ENCODE peak calls at places on chromosome 12, in ten cellular contexts. S, I, O, L, H, T, Y, K, Z and Q are unnamed samples.

GRCh38 chr12:48999371-49000131 is at the start of gene DDN:
- DNase-seq in S (peak; percentile 62), I (no peak), O (no peak), L (peak; percentile 86), H (peak; percentile 68), T (peak; percentile 52), Y (peak; percentile 46), K (peak; percentile 71), Z (no peak), Q (peak; percentile 43)

GRCh38 chr12:41409628-41410027 is 221.5 kb downstream of the PDZRN4 start:
- DNase-seq in S (no peak), I (no peak), O (no peak), L (peak; percentile 52), H (no peak), T (no peak), Y (no peak), K (peak; percentile 15), Z (no peak), Q (no peak)

GRCh38 chr12:100987552-100988277 is 193.1 kb downstream of the ANO4 start:
- DNase-seq in S (peak; percentile 66), I (no peak), O (no peak), L (peak; percentile 93), H (no peak), T (peak; percentile 70), Y (no peak), K (peak; percentile 45), Z (no peak), Q (peak; percentile 66)

GRCh38 chr12:93571854-93572711 is at the start of gene SOCS2:
- DNase-seq in S (peak; percentile 20), I (no peak), O (peak; percentile 64), L (peak; percentile 90), H (peak; percentile 25), T (peak; percentile 21), Y (peak; percentile 31), K (peak; percentile 69), Z (peak; percentile 41), Q (no peak)

GRCh38 chr12:2862876-2863275 is 6.0 kb upstream of the TEX52 start:
- DNase-seq in S (no peak), I (no peak), O (no peak), L (no peak), H (no peak), T (no peak), Y (no peak), K (no peak), Z (no peak), Q (no peak)

GRCh38 chr12:115102450-115102849 is 418.5 kb upstream of the TBX3 start:
- DNase-seq in S (no peak), I (no peak), O (no peak), L (no peak), H (no peak), T (no peak), Y (no peak), K (no peak), Z (no peak), Q (no peak)

GRCh38 chr12:121949643-121950397 is 31.4 kb downstream of the CFAP251 start:
- DNase-seq in S (peak; percentile 57), I (no peak), O (no peak), L (peak; percentile 28), H (no peak), T (peak; percentile 98), Y (no peak), K (no peak), Z (no peak), Q (peak; percentile 82)

GRCh38 chr12:49233842-49234526 is 30.9 kb upstream of the TUBA1C start:
- DNase-seq in S (no peak), I (peak; percentile 21), O (peak; percentile 60), L (peak; percentile 68), H (no peak), T (no peak), Y (peak; percentile 45), K (no peak), Z (no peak), Q (no peak)

GRCh38 chr12:95003921-95004272 is 400 bp upstream of the NDUFA12 start:
- DNase-seq in S (no peak), I (no peak), O (no peak), L (no peak), H (no peak), T (no peak), Y (no peak), K (no peak), Z (no peak), Q (no peak)

GRCh38 chr12:63419119-63419518 is 249.2 kb downstream of the DPY19L2 start:
- DNase-seq in S (peak; percentile 73), I (no peak), O (no peak), L (no peak), H (no peak), T (no peak), Y (no peak), K (no peak), Z (no peak), Q (no peak)

GRCh38 chr12:116202940-116203339 is 74.6 kb downstream of the MED13L start:
- DNase-seq in S (no peak), I (no peak), O (no peak), L (no peak), H (no peak), T (peak; percentile 30), Y (no peak), K (no peak), Z (no peak), Q (peak; percentile 37)
- TF ChIP-seq CTCF in S (no peak), I (no peak), O (no peak), L (peak; percentile 53), H (no peak), T (peak; percentile 36), Y (no peak), K (no peak), Z (no peak), Q (peak; percentile 20)

DNA sequence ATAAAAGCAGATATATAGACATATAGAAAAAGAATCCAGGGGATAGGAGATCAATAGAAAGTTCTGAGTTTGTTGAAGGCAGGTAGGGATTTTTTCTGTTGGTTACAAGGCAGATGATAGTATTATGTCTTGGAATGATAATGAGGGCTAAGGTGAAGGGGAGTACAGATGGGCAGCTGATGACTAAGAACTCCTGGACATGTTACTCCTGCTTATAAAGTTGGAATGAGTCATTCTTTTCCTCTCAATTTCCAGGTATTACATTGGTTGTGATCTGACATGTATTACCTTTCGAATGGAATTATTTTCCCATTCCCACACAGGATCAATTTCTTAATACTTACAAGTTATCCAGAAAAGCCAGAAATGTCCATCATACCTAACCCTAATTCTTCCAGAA is 545.2 kb upstream of the MGAT4C start:
- DNase-seq in S (peak; percentile 67), I (no peak), O (no peak), L (no peak), H (no peak), T (no peak), Y (no peak), K (no peak), Z (no peak), Q (no peak)
- H3K4me3 ChIP-seq in S (no peak overlapping the region), I (no peak overlapping the region), O (no peak overlapping the region), L (peak overlapping the region; percentile 31), H (no peak overlapping the region), T (no peak overlapping the region), Y (no peak overlapping the region), K (no peak overlapping the region), Z (no peak overlapping the region), Q (no peak overlapping the region)

GRCh38 chr12:108129017-108129812 is at the start of gene WSCD2:
- DNase-seq in S (peak; percentile 30), I (peak; percentile 21), O (peak; percentile 52), L (peak; percentile 99), H (no peak), T (no peak), Y (peak; percentile 40), K (peak; percentile 82), Z (peak; percentile 13), Q (peak; percentile 19)
- TF ChIP-seq CTCF in S (no peak), I (no peak), O (no peak), L (peak; percentile 84), H (no peak), T (no peak), Y (peak; percentile 11), K (peak; percentile 65), Z (peak; percentile 37), Q (no peak)

GRCh38 chr12:56836317-56836716 is 73.2 kb downstream of the HSD17B6 start:
- DNase-seq in S (peak; percentile 28), I (no peak), O (no peak), L (no peak), H (no peak), T (no peak), Y (no peak), K (no peak), Z (peak; percentile 44), Q (peak; percentile 18)
- H3K4me3 ChIP-seq in S (no peak overlapping the region), I (no peak overlapping the region), O (no peak overlapping the region), L (no peak overlapping the region), H (no peak overlapping the region), T (no peak overlapping the region), Y (no peak overlapping the region), K (no peak overlapping the region), Z (no peak overlapping the region), Q (no peak overlapping the region)

GRCh38 chr12:131831635-131832041 is 3.4 kb downstream of the MMP17 start:
- DNase-seq in S (peak; percentile 44), I (no peak), O (no peak), L (no peak), H (no peak), T (peak; percentile 53), Y (no peak), K (no peak), Z (no peak), Q (peak; percentile 93)

GRCh38 chr12:131829351-131829794 is 1.2 kb downstream of the MMP17 start:
- DNase-seq in S (peak; percentile 44), I (no peak), O (no peak), L (peak; percentile 79), H (no peak), T (no peak), Y (no peak), K (no peak), Z (no peak), Q (peak; percentile 64)

GRCh38 chr12:131831021-131831571 is 2.9 kb downstream of the MMP17 start:
- DNase-seq in S (peak; percentile 51), I (no peak), O (no peak), L (peak; percentile 77), H (peak; percentile 52), T (no peak), Y (no peak), K (no peak), Z (no peak), Q (peak; percentile 66)

GRCh38 chr12:131829795-131830334 is 1.7 kb downstream of the MMP17 start:
- DNase-seq in S (no peak), I (no peak), O (no peak), L (peak; percentile 85), H (no peak), T (no peak), Y (no peak), K (no peak), Z (no peak), Q (no peak)

DNA sequence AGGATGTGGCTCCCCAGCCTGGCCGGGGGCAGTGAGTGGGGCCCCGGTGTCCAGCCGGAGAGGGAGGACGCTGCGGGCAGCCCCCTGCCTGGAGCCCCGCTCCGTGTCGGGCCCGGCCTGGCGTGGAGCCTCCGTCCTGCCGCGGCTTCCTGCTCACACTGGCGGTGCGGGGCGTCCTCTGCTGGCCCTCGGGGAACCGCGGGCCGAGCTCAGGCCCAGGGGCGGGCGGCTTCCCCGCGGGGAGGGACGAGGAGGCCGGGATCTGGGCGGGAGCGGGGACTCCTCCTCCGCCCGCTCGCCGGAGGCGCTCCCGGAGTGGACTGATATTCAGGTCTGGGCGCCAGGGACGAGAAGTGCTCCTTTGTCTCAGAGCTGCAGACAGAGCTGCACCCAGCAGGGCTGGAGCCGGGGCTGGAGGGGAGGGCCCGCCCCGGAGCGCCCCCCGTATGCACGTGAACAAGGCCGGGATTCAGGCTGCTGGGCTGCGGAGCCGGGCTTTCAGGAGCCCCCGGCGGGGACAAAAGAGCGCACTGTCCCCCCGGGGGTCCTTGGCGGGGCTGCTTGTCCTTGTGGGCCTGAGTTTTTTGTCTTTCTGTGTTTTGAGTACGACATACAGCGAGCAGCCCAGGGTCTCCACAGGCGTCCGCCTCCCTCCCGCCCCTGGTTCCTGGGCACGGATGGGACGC is 2.3 kb downstream of the MMP17 start:
- DNase-seq in S (peak; percentile 91), I (peak; percentile 66), O (peak; percentile 78), L (peak; percentile 92), H (no peak), T (peak; percentile 77), Y (peak; percentile 59), K (peak; percentile 88), Z (peak; percentile 57), Q (peak; percentile 97)
- TF ChIP-seq CTCF in S (peak; percentile 68), I (peak; percentile 55), O (peak; percentile 39), L (peak; percentile 69), H (no peak), T (peak; percentile 81), Y (peak; percentile 41), K (peak; percentile 46), Z (peak; percentile 69), Q (peak; percentile 69)